ENCODE peak calls at places on chromosomes 4 and X, in five cellular contexts. Y is WERI-Rb-1, F is adrenal gland, P is neural progenitor cell, M is upper lobe of right lung. G is an unnamed sample.

GRCh38 chrX:136065044-136065671 is 79.9 kb downstream of the SLC9A6 start:
- DNase-seq in Y (peak), F (peak), P (no peak), M (no peak), G (peak)

GRCh38 chrX:70554081-70554480 is 109.4 kb downstream of the DLG3 start:
- DNase-seq in Y (no peak), F (no peak), P (no peak), M (no peak), G (no peak)

GRCh38 chr4:53840643-53841042 is 223.8 kb downstream of the CHIC2 start:
- DNase-seq in Y (no peak), F (no peak), P (no peak), M (no peak), G (no peak)

GRCh38 chr4:1072830-1073446 is 40.4 kb downstream of the RNF212 start:
- DNase-seq in Y (peak), F (peak), P (peak), M (peak), G (peak)

GRCh38 chrX:63050225-63050624 is 300.9 kb downstream of the SPIN4 start:
- DNase-seq in Y (peak), F (no peak), P (no peak), M (no peak), G (no peak)

GRCh38 chr4:140326395-140326993 is 47.0 kb upstream of the SCOC start:
- DNase-seq in Y (peak), F (peak), P (peak), M (no peak), G (no peak)

GRCh38 chr4:56628592-56628991 is 52.5 kb downstream of the HOPX start:
- DNase-seq in Y (no peak), F (no peak), P (no peak), M (no peak), G (no peak)

GRCh38 chr4:51925307-51925706 is 82.4 kb downstream of the DCUN1D4 start:
- DNase-seq in Y (no peak), F (no peak), P (no peak), M (no peak), G (no peak)

GRCh38 chr4:74038161-74039064 is at the start of gene CXCL3:
- DNase-seq in Y (peak), F (peak), P (peak), M (peak), G (peak)

GRCh38 chr4:86870442-86871069 is 21.4 kb upstream of the SLC10A6 start:
- DNase-seq in Y (no peak), F (no peak), P (no peak), M (no peak), G (no peak)

GRCh38 chr4:8185280-8185679 is 13.8 kb upstream of the SH3TC1 start:
- DNase-seq in Y (no peak), F (no peak), P (no peak), M (no peak), G (no peak)

GRCh38 chr4:155854597-155855226 is 11.4 kb downstream of the ASIC5 start:
- DNase-seq in Y (no peak), F (no peak), P (peak), M (no peak), G (no peak)

GRCh38 chr4:41141910-41142309 is 72.4 kb downstream of the APBB2 start:
- DNase-seq in Y (no peak), F (no peak), P (no peak), M (no peak), G (no peak)

GRCh38 chr4:80465238-80465637 is 129.7 kb downstream of the CFAP299 start:
- DNase-seq in Y (no peak), F (no peak), P (peak), M (no peak), G (no peak)

GRCh38 chrX:67544871-67545771 is 1.3 kb downstream of the AR start:
- DNase-seq in Y (no peak), F (peak), P (peak), M (peak), G (no peak)

GRCh38 chrX:46953137-46953527 is 40.9 kb downstream of the JADE3 start:
- DNase-seq in Y (no peak), F (no peak), P (no peak), M (no peak), G (no peak)

GRCh38 chrX:38192007-38192625 is 28.6 kb downstream of the SRPX start:
- DNase-seq in Y (no peak), F (peak), P (peak), M (no peak), G (no peak)

GRCh38 chrX:13180807-13181206 is 136.4 kb upstream of the FAM9C start:
- DNase-seq in Y (no peak), F (no peak), P (no peak), M (no peak), G (no peak)

GRCh38 chr4:74037076-74037475 is 1.4 kb downstream of the CXCL3 start:
- DNase-seq in Y (peak), F (no peak), P (peak), M (no peak), G (no peak)

GRCh38 chrX:40542972-40543371 is 37.8 kb upstream of the ATP6AP2 start:
- DNase-seq in Y (no peak), F (no peak), P (no peak), M (no peak), G (no peak)

GRCh38 chr4:16692021-16692420 is 206.4 kb downstream of the LDB2 start:
- DNase-seq in Y (no peak), F (no peak), P (no peak), M (no peak), G (no peak)

GRCh38 chr4:102761478-102761790 is 666 bp upstream of the MANBA start:
- DNase-seq in Y (peak), F (no peak), P (no peak), M (no peak), G (no peak)

GRCh38 chr4:102554482-102554881 is 53.3 kb downstream of the NFKB1 start:
- DNase-seq in Y (no peak), F (no peak), P (peak), M (no peak), G (no peak)

GRCh38 chrX:123626962-123627361 is 105.9 kb downstream of the THOC2 start:
- DNase-seq in Y (no peak), F (no peak), P (no peak), M (no peak), G (no peak)

GRCh38 chrX:72041166-72041565 is 90.5 kb downstream of the RTL5 start:
- DNase-seq in Y (no peak), F (no peak), P (no peak), M (no peak), G (no peak)

GRCh38 chr4:2836391-2836859 is 7.2 kb upstream of the ADD1 start:
- DNase-seq in Y (no peak), F (no peak), P (no peak), M (no peak), G (peak)

GRCh38 chrX:21740329-21741274 is 17.3 kb downstream of the SMPX start:
- DNase-seq in Y (peak), F (no peak), P (peak), M (no peak), G (peak)

GRCh38 chr4:38499101-38499500 is 164.9 kb upstream of the KLF3 start:
- DNase-seq in Y (no peak), F (no peak), P (no peak), M (no peak), G (no peak)

GRCh38 chr4:20370284-20370683 is 118.6 kb downstream of the SLIT2 start:
- DNase-seq in Y (no peak), F (no peak), P (no peak), M (no peak), G (no peak)

GRCh38 chr4:153427363-153428071 is 38.6 kb upstream of the TMEM131L start:
- DNase-seq in Y (no peak), F (no peak), P (no peak), M (no peak), G (no peak)

GRCh38 chr4:23268072-23268771 is 575.5 kb downstream of the GBA3 start:
- DNase-seq in Y (no peak), F (no peak), P (no peak), M (no peak), G (no peak)

GRCh38 chr4:384311-385010 is 46.8 kb downstream of the ZNF141 start:
- DNase-seq in Y (no peak), F (no peak), P (no peak), M (no peak), G (no peak)

GRCh38 chr4:17494258-17494657 is 17.6 kb downstream of the QDPR start:
- DNase-seq in Y (no peak), F (peak), P (no peak), M (no peak), G (no peak)

DNA sequence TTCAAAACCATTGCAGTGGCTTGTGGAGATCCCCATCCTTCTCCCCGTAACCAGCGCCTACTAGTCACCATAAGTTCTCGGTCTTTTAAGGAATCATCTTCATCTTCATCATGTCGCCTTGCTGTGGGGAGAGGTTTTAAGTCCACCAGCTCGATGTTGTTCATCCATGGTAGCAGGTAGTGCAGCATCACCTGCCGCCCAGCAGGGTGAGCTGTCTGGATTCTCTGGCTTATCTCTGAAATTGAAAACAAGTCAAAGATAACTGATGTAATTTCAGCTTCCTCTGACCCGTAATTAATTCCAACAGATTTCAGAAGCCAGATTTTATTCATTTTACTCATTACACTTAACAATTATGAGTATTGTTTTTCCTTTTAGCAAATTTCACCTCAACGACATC is 67.4 kb downstream of the ZAR1 start:
- DNase-seq in Y (no peak), F (no peak), P (no peak), M (no peak), G (no peak)
- TF ChIP-seq CTCF in Y (peak), F (no peak), P (peak), M (no peak), G (no peak)

GRCh38 chr4:143713556-143714289 is 13.2 kb upstream of the FREM3 start:
- DNase-seq in Y (no peak), F (no peak), P (no peak), M (no peak), G (no peak)
- H3K4me3 ChIP-seq in Y (no peak), F (no peak), P (no peak), M (no peak), G (no peak)

GRCh38 chrX:154058207-154058997 is 38.7 kb upstream of the IRAK1 start:
- DNase-seq in Y (no peak), F (no peak), P (no peak), M (no peak), G (no peak)
- H3K27ac ChIP-seq in Y (no peak), F (peak), P (no peak), M (no peak), G (no peak)

GRCh38 chrX:16649858-16650257 is at the start of gene S100G:
- DNase-seq in Y (no peak), F (no peak), P (no peak), M (no peak), G (no peak)

GRCh38 chrX:16643160-16643559 is 6.8 kb upstream of the S100G start:
- DNase-seq in Y (no peak), F (no peak), P (no peak), M (no peak), G (no peak)

GRCh38 chrX:16651422-16651821 is 1.5 kb downstream of the S100G start:
- DNase-seq in Y (no peak), F (no peak), P (no peak), M (no peak), G (no peak)

GRCh38 chrX:16640823-16641222 is 9.1 kb upstream of the S100G start:
- DNase-seq in Y (no peak), F (no peak), P (no peak), M (no peak), G (no peak)

GRCh38 chrX:16646366-16647168 is 3.4 kb upstream of the S100G start:
- DNase-seq in Y (no peak), F (no peak), P (no peak), M (no peak), G (no peak)
- TF ChIP-seq CTCF in Y (no peak), F (no peak), P (no peak), M (no peak), G (no peak)

DNA sequence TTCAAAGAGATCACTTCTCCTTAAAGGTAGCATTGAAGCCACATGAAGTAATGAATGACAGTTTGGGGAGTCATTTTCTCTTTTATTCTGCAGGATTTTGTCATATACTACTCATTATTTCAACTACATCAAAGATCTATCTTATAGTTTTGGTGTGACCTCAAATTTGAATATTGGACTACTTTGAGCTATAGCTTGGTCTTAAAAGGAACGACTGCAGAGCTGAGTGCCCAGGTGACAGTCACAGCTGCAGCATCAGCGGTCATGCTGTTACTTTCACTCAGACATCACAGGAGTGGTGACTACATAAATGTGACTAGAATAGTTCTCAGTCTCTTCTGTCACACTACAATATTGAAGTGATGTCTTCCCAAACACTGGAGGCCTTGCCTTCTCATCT is 10.7 kb upstream of the SPCS3 start:
- DNase-seq in Y (no peak), F (no peak), P (no peak), M (no peak), G (no peak)
- H3K4me3 ChIP-seq in Y (no peak), F (no peak), P (no peak), M (no peak), G (no peak)

G was measured in tibial artery.